ENCODE peak calls at places on chromosomes 7 and 10, in seven cellular contexts. P is A549; Z is IMR-90; A is MM.1S; R is CD8-positive, alpha-beta memory T cell; N is GM23248; I is HCT116. S is an unnamed sample.
A peak's percentile ranks its signal among the peaks of the same experiment; 100 is the strongest.

GRCh38 chr7:48052748-48053147 is 17.4 kb downstream of the C7orf57 start:
- DNase-seq in A (no peak), P (no peak), R (no peak), N (peak; percentile 20), I (peak; percentile 60), Z (peak; percentile 82), S (no peak)

GRCh38 chr7:42480304-42480665 is 243.3 kb upstream of the GLI3 start:
- DNase-seq in A (no peak), P (no peak), Z (no peak), I (no peak), N (no peak), R (no peak), S (no peak)

GRCh38 chr7:64890761-64891666 is 12.1 kb upstream of the ZNF273 start:
- DNase-seq in I (no peak), R (no peak), A (no peak), Z (no peak), P (no peak), N (peak; percentile 58), S (peak; percentile 10)

GRCh38 chr7:3404490-3404889 is 103.4 kb downstream of the SDK1 start:
- DNase-seq in R (no peak), Z (peak; percentile 56), A (no peak), N (no peak), I (no peak), P (no peak), S (no peak)

GRCh38 chr7:105454058-105454739 is 65.5 kb upstream of the SRPK2 start:
- DNase-seq in Z (peak; percentile 86), R (no peak), A (no peak), N (peak; percentile 88), I (no peak), P (no peak), S (no peak)

GRCh38 chr7:157479326-157479725 is 142.5 kb downstream of the DNAJB6 start:
- DNase-seq in A (no peak), N (no peak), I (no peak), Z (no peak), P (no peak), R (peak; percentile 26), S (no peak)

GRCh38 chr7:105617280-105618015 is 36.2 kb upstream of the EFCAB10 start:
- DNase-seq in I (no peak), A (no peak), P (no peak), R (no peak), N (no peak), Z (no peak), S (peak; percentile 17)

GRCh38 chr10:107423903-107424302 is 259.4 kb upstream of the SORCS1 start:
- DNase-seq in N (no peak), I (no peak), P (no peak), A (no peak), R (no peak), Z (no peak), S (no peak)

GRCh38 chr7:112481833-112482669 is 1.3 kb downstream of the LSMEM1 start:
- DNase-seq in Z (peak; percentile 86), I (peak; percentile 50), N (peak; percentile 96), P (peak; percentile 39), R (no peak), A (no peak), S (peak; percentile 27)

GRCh38 chr7:35753761-35754603 is 46.9 kb upstream of the SEPTIN7 start:
- DNase-seq in R (no peak), A (no peak), P (no peak), Z (peak; percentile 66), I (no peak), N (no peak), S (no peak)

GRCh38 chr7:113730309-113730955 is 188.4 kb downstream of the PPP1R3A start:
- DNase-seq in I (no peak), A (no peak), R (no peak), N (peak; percentile 78), P (no peak), Z (peak; percentile 87), S (no peak)

GRCh38 chr10:129756912-129757861 is 206.9 kb downstream of the EBF3 start:
- DNase-seq in A (no peak), R (no peak), P (no peak), Z (no peak), I (no peak), N (peak; percentile 3), S (no peak)

GRCh38 chr10:12264204-12264908 is 68.4 kb downstream of the CDC123 start:
- DNase-seq in A (peak; percentile 83), R (peak; percentile 73), I (peak; percentile 60), Z (peak; percentile 69), P (peak; percentile 76), N (peak; percentile 82), S (peak; percentile 91)

GRCh38 chr10:93095225-93095624 is 21.5 kb downstream of the CYP26A1 start:
- DNase-seq in P (no peak), A (no peak), I (no peak), Z (no peak), N (no peak), R (no peak), S (no peak)

GRCh38 chr7:69399038-69399800 is 199.1 kb upstream of the AUTS2 start:
- DNase-seq in N (peak; percentile 87), P (peak; percentile 53), I (no peak), Z (no peak), R (no peak), A (no peak), S (no peak)

GRCh38 chr10:62081322-62081945 is 179.9 kb downstream of the ARID5B start:
- DNase-seq in I (no peak), R (no peak), N (peak; percentile 59), Z (no peak), A (no peak), P (no peak), S (no peak)
- H3K4me1 ChIP-seq in I (peaks cover 3% of the 10 kb centered on the region), R (peaks cover 44% of the 10 kb centered on the region), N (peaks cover 81% of the 10 kb centered on the region), Z (peaks cover 39% of the 10 kb centered on the region), A (peaks cover 12% of the 10 kb centered on the region), P (peaks cover 54% of the 10 kb centered on the region), S (peaks cover 42% of the 10 kb centered on the region)

DNA sequence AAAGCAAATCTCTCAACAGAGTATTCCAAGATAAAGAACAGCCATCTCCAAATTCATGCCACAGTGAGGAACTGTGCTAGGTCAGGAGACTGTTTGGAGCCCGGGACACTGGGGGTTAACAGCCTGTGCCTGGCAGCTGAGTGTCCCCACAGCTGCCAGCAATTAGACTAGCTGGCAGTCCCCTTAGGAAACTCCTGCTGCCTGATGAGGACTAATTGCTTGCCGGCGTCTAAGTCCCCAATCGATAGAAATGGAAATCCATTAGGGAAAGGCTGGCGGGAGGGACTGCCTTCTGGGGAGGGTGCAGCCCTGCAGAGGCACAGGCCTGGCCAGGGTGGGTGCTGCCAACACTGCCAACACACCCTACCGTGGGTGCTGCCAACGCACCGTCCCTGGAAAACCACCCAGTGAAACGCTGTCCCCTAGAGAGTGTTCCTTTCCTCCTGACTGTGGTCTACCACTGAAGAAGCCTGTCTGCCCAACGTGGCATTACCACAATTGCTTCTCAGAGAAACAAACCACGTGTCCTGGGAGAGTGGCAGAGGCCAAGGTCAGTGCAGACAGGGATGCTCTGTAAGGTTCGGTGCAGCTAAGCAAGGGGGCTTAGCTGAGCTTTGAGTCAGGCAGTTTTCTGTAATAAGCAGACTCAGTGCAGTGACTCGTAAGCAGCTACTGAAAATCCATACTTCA is 60.7 kb downstream of the XRCC2 start:
- DNase-seq in Z (no peak), P (no peak), A (no peak), I (no peak), N (peak; percentile 24), R (no peak), S (no peak)
- H3K4me3 ChIP-seq in Z (no peak overlapping the region), P (no peak overlapping the region), A (no peak overlapping the region), I (no peak overlapping the region), N (no peak overlapping the region), R (no peak overlapping the region), S (no peak overlapping the region)

DNA sequence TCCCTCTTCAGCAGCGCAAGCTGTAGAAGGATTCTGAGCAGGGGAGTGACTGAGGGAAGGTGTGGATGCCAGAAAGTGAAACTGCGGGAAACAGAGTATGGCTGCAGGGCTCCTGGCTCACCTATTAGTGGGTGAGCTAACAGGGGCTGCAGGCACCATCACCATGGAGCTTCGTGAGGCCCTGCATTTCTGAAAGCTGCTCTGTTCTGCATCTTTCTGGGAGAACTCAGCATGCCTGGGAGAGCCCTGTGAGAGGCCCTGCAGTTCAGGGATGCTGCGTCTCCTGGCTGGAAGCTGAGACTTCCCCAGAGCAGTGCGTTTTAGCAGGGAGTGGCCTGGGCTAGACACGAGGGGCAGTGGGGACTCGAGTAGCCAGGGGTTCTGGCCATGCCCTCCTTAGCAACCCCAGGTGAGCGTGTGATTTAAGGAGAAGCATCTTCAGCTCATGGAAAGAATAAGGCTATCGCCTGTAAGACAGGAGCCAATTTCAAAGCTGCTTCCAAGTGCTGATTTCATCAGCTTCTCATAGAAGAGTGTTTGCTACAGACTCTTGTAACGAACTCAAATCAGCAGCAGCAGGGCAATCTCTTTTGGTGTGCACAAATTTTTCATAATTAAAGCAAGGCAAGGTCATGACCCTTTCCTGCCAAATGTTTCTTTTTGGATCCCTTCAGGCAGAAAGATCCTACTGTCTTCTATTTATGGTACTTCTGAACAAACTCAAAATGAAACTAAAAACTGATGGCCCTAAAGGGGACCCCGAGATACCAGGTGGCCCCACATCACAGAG is 293.6 kb upstream of the ZNF32 start:
- DNase-seq in R (no peak), Z (no peak), I (no peak), N (peak; percentile 17), P (no peak), A (no peak), S (no peak)
- H3K4me1 ChIP-seq in R (no peaks in the 10 kb centered on the region), Z (peaks cover 12% of the 10 kb centered on the region), I (no peaks in the 10 kb centered on the region), N (peaks cover 12% of the 10 kb centered on the region), P (no peaks in the 10 kb centered on the region), A (no peaks in the 10 kb centered on the region), S (no peaks in the 10 kb centered on the region)

GRCh38 chr7:107999814-108000560 is 3.0 kb downstream of the LAMB1 start:
- DNase-seq in Z (peak; percentile 60), P (no peak), N (peak; percentile 45), I (no peak), R (no peak), A (no peak), S (no peak)

GRCh38 chr7:107996072-107996824 is 6.7 kb downstream of the LAMB1 start:
- DNase-seq in A (no peak), Z (peak; percentile 71), R (no peak), P (no peak), I (no peak), N (peak; percentile 65), S (no peak)

GRCh38 chr7:108000875-108001758 is 1.8 kb downstream of the LAMB1 start:
- DNase-seq in P (peak; percentile 47), R (no peak), I (no peak), A (no peak), Z (peak; percentile 30), N (peak; percentile 63), S (peak; percentile 61)

GRCh38 chr7:107998150-107998549 is 4.8 kb downstream of the LAMB1 start:
- DNase-seq in I (no peak), P (no peak), Z (no peak), R (no peak), N (peak; percentile 27), A (no peak), S (no peak)

DNA sequence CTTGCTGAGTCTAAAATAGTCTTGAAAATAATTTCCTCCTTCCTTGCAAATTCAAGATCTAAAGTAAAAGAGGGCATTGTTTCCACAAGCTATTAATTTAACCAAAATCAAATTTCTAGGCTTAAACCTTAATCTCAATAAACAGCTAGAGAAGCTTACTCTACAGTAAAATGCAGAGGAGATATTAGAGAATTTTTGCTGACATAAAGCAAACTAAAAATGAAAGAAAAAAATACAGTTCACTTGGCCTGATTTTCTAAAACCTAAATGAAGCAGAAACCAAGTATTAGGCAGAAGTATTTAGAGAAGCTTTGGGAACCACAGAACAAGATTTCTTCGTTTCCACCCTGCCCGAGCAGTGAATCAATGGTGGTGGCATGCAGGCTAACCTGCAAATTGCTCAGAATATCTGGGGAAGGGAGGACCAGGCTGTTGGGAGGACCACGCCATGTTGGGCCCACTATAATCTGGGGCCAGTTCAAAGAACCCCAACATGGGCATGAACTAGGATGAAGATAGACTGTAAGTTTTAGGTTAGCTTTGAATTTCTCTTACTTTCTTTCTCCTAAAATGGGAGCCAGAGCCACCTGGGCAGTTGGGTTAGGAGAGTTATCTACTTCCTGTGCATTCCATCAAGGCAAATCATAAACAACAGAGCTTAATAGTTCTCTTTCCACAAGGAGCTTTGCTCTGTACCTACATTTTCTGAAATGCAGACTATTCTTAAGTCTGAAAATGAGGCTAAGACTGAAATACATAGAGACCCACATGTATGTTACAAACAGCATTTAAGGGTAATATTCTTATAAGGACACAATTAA is 4.1 kb downstream of the LAMB1 start:
- DNase-seq in R (no peak), P (no peak), Z (no peak), I (no peak), N (peak; percentile 31), A (no peak), S (no peak)
- H3K4me3 ChIP-seq in R (no peak overlapping the region), P (no peak overlapping the region), Z (no peak overlapping the region), I (no peak overlapping the region), N (peak overlapping the region; percentile 98), A (no peak overlapping the region), S (no peak overlapping the region)

S was measured in Caco-2.